ENCODE peak calls at places on chromosome 6, in ten cellular contexts. One of them, this sample, is unnamed.

GRCh38 chr6:150070236-150070860 is 1.4 kb upstream of the ULBP3 start:
- DNase-seq in spleen: peak; percentile 78
- DNase-seq in GM20000: no peak
- DNase-seq in heart left ventricle: no peak
- DNase-seq in endothelial cell of umbilical vein: no peak
- DNase-seq in PC-9: no peak
- DNase-seq in GM10248: no peak
- DNase-seq in psoas muscle: no peak
- DNase-seq in heart right ventricle: no peak
- DNase-seq in endothelial cell: no peak
- DNase-seq in this sample: peak; percentile 52

GRCh38 chr6:147750420-147750819 is 241.9 kb downstream of the SAMD5 start:
- DNase-seq in GM20000: no peak
- DNase-seq in psoas muscle: no peak
- DNase-seq in heart right ventricle: no peak
- DNase-seq in PC-9: no peak
- DNase-seq in endothelial cell: no peak
- DNase-seq in GM10248: no peak
- DNase-seq in heart left ventricle: no peak
- DNase-seq in endothelial cell of umbilical vein: no peak
- DNase-seq in spleen: no peak
- DNase-seq in this sample: no peak

GRCh38 chr6:1704711-1705110 is 95.0 kb downstream of the FOXC1 start:
- DNase-seq in endothelial cell of umbilical vein: no peak
- DNase-seq in heart right ventricle: no peak
- DNase-seq in spleen: no peak
- DNase-seq in GM20000: no peak
- DNase-seq in psoas muscle: no peak
- DNase-seq in PC-9: no peak
- DNase-seq in GM10248: no peak
- DNase-seq in heart left ventricle: no peak
- DNase-seq in endothelial cell: no peak
- DNase-seq in this sample: peak; percentile 87

GRCh38 chr6:98581725-98582124 is 252.6 kb upstream of the POU3F2 start:
- DNase-seq in psoas muscle: no peak
- DNase-seq in GM10248: no peak
- DNase-seq in spleen: no peak
- DNase-seq in GM20000: no peak
- DNase-seq in endothelial cell of umbilical vein: no peak
- DNase-seq in endothelial cell: no peak
- DNase-seq in PC-9: no peak
- DNase-seq in heart right ventricle: no peak
- DNase-seq in heart left ventricle: no peak
- DNase-seq in this sample: peak; percentile 18

GRCh38 chr6:71420693-71421328 is 132.2 kb downstream of the OGFRL1 start:
- DNase-seq in PC-9: peak; percentile 89
- DNase-seq in GM10248: peak; percentile 33
- DNase-seq in heart right ventricle: peak; percentile 98
- DNase-seq in endothelial cell of umbilical vein: peak; percentile 97
- DNase-seq in psoas muscle: peak; percentile 95
- DNase-seq in heart left ventricle: peak; percentile 97
- DNase-seq in GM20000: peak; percentile 42
- DNase-seq in endothelial cell: peak; percentile 90
- DNase-seq in spleen: peak; percentile 90
- DNase-seq in this sample: peak; percentile 89

GRCh38 chr6:29641430-29642213 is 8.6 kb upstream of the GABBR1 start:
- DNase-seq in spleen: no peak
- DNase-seq in endothelial cell: no peak
- DNase-seq in heart right ventricle: no peak
- DNase-seq in PC-9: peak; percentile 38
- DNase-seq in heart left ventricle: no peak
- DNase-seq in endothelial cell of umbilical vein: no peak
- DNase-seq in GM20000: no peak
- DNase-seq in GM10248: no peak
- DNase-seq in psoas muscle: no peak
- DNase-seq in this sample: peak; percentile 45

GRCh38 chr6:165999279-165999678 is 168.4 kb downstream of the TBXT start:
- DNase-seq in spleen: no peak
- DNase-seq in endothelial cell of umbilical vein: no peak
- DNase-seq in PC-9: no peak
- DNase-seq in endothelial cell: no peak
- DNase-seq in GM10248: no peak
- DNase-seq in heart left ventricle: no peak
- DNase-seq in GM20000: no peak
- DNase-seq in heart right ventricle: no peak
- DNase-seq in psoas muscle: no peak
- DNase-seq in this sample: no peak

GRCh38 chr6:43784049-43784855 is 14.2 kb downstream of the VEGFA start:
- DNase-seq in heart left ventricle: no peak
- DNase-seq in spleen: no peak
- DNase-seq in GM20000: no peak
- DNase-seq in endothelial cell: no peak
- DNase-seq in endothelial cell of umbilical vein: no peak
- DNase-seq in heart right ventricle: no peak
- DNase-seq in PC-9: no peak
- DNase-seq in psoas muscle: no peak
- DNase-seq in GM10248: no peak
- DNase-seq in this sample: no peak

GRCh38 chr6:30768634-30769087 is 24.3 kb upstream of the IER3 start:
- DNase-seq in GM10248: no peak
- DNase-seq in heart left ventricle: no peak
- DNase-seq in psoas muscle: no peak
- DNase-seq in spleen: no peak
- DNase-seq in PC-9: no peak
- DNase-seq in endothelial cell of umbilical vein: no peak
- DNase-seq in endothelial cell: no peak
- DNase-seq in GM20000: no peak
- DNase-seq in heart right ventricle: no peak
- DNase-seq in this sample: no peak

GRCh38 chr6:34181903-34182302 is 36.0 kb upstream of the GRM4 start:
- DNase-seq in endothelial cell of umbilical vein: no peak
- DNase-seq in endothelial cell: no peak
- DNase-seq in PC-9: no peak
- DNase-seq in spleen: no peak
- DNase-seq in heart right ventricle: no peak
- DNase-seq in GM10248: peak; percentile 14
- DNase-seq in GM20000: no peak
- DNase-seq in heart left ventricle: no peak
- DNase-seq in psoas muscle: no peak
- DNase-seq in this sample: no peak

GRCh38 chr6:44717431-44717830 is 329.9 kb downstream of the CDC5L start:
- DNase-seq in spleen: no peak
- DNase-seq in heart right ventricle: no peak
- DNase-seq in heart left ventricle: no peak
- DNase-seq in psoas muscle: no peak
- DNase-seq in endothelial cell: no peak
- DNase-seq in GM20000: no peak
- DNase-seq in endothelial cell of umbilical vein: no peak
- DNase-seq in PC-9: no peak
- DNase-seq in GM10248: no peak
- DNase-seq in this sample: no peak

GRCh38 chr6:3696525-3696924 is 55.0 kb downstream of the PXDC1 start:
- DNase-seq in endothelial cell of umbilical vein: no peak
- DNase-seq in psoas muscle: no peak
- DNase-seq in GM20000: no peak
- DNase-seq in GM10248: no peak
- DNase-seq in heart right ventricle: no peak
- DNase-seq in heart left ventricle: no peak
- DNase-seq in spleen: no peak
- DNase-seq in PC-9: no peak
- DNase-seq in endothelial cell: no peak
- DNase-seq in this sample: no peak

GRCh38 chr6:4441981-4442434 is 306.6 kb upstream of the ECI2 start:
- DNase-seq in heart left ventricle: no peak
- DNase-seq in endothelial cell: no peak
- DNase-seq in spleen: no peak
- DNase-seq in GM20000: no peak
- DNase-seq in endothelial cell of umbilical vein: peak; percentile 57
- DNase-seq in heart right ventricle: no peak
- DNase-seq in GM10248: no peak
- DNase-seq in psoas muscle: no peak
- DNase-seq in PC-9: peak; percentile 79
- DNase-seq in this sample: peak; percentile 53

GRCh38 chr6:153328194-153328593 is 197.1 kb upstream of the RGS17 start:
- DNase-seq in heart left ventricle: no peak
- DNase-seq in PC-9: no peak
- DNase-seq in GM10248: no peak
- DNase-seq in psoas muscle: no peak
- DNase-seq in spleen: no peak
- DNase-seq in endothelial cell of umbilical vein: no peak
- DNase-seq in endothelial cell: no peak
- DNase-seq in GM20000: no peak
- DNase-seq in heart right ventricle: no peak
- DNase-seq in this sample: peak; percentile 89

GRCh38 chr6:116932496-116932895 is 55.5 kb downstream of the RFX6 start:
- DNase-seq in GM10248: no peak
- DNase-seq in spleen: no peak
- DNase-seq in GM20000: no peak
- DNase-seq in endothelial cell: no peak
- DNase-seq in PC-9: no peak
- DNase-seq in psoas muscle: no peak
- DNase-seq in heart right ventricle: no peak
- DNase-seq in heart left ventricle: no peak
- DNase-seq in endothelial cell of umbilical vein: no peak
- DNase-seq in this sample: no peak

GRCh38 chr6:170583736-170584180 is 679 bp downstream of the PDCD2 start:
- DNase-seq in heart left ventricle: no peak
- DNase-seq in GM10248: peak; percentile 15
- DNase-seq in heart right ventricle: no peak
- DNase-seq in PC-9: no peak
- DNase-seq in spleen: no peak
- DNase-seq in psoas muscle: no peak
- DNase-seq in endothelial cell of umbilical vein: no peak
- DNase-seq in GM20000: peak; percentile 19
- DNase-seq in endothelial cell: no peak
- DNase-seq in this sample: peak; percentile 11
- TF ChIP-seq CTCF in heart left ventricle: no peak
- TF ChIP-seq CTCF in GM10248: no peak
- TF ChIP-seq CTCF in heart right ventricle: no peak
- TF ChIP-seq CTCF in PC-9: peak; percentile 34
- TF ChIP-seq CTCF in spleen: no peak
- TF ChIP-seq CTCF in psoas muscle: no peak
- TF ChIP-seq CTCF in endothelial cell of umbilical vein: peak; percentile 8
- TF ChIP-seq CTCF in GM20000: no peak
- TF ChIP-seq CTCF in endothelial cell: no peak
- TF ChIP-seq CTCF in this sample: no peak

GRCh38 chr6:120279706-120280105 is 930.1 kb upstream of the MAN1A1 start:
- DNase-seq in spleen: no peak
- DNase-seq in endothelial cell: no peak
- DNase-seq in heart right ventricle: no peak
- DNase-seq in GM20000: no peak
- DNase-seq in PC-9: no peak
- DNase-seq in heart left ventricle: no peak
- DNase-seq in GM10248: no peak
- DNase-seq in endothelial cell of umbilical vein: no peak
- DNase-seq in psoas muscle: no peak
- DNase-seq in this sample: no peak

GRCh38 chr6:120272038-120272437 is 922.5 kb upstream of the MAN1A1 start:
- DNase-seq in PC-9: no peak
- DNase-seq in endothelial cell: no peak
- DNase-seq in heart left ventricle: no peak
- DNase-seq in spleen: no peak
- DNase-seq in psoas muscle: no peak
- DNase-seq in heart right ventricle: no peak
- DNase-seq in GM10248: no peak
- DNase-seq in endothelial cell of umbilical vein: no peak
- DNase-seq in GM20000: no peak
- DNase-seq in this sample: no peak

GRCh38 chr6:120274547-120274946 is 925.0 kb upstream of the MAN1A1 start:
- DNase-seq in heart right ventricle: no peak
- DNase-seq in spleen: no peak
- DNase-seq in GM10248: no peak
- DNase-seq in GM20000: no peak
- DNase-seq in psoas muscle: no peak
- DNase-seq in PC-9: no peak
- DNase-seq in endothelial cell: no peak
- DNase-seq in endothelial cell of umbilical vein: no peak
- DNase-seq in heart left ventricle: no peak
- DNase-seq in this sample: no peak
- TF ChIP-seq CTCF in heart right ventricle: no peak
- TF ChIP-seq CTCF in spleen: no peak
- TF ChIP-seq CTCF in GM10248: no peak
- TF ChIP-seq CTCF in GM20000: no peak
- TF ChIP-seq CTCF in psoas muscle: no peak
- TF ChIP-seq CTCF in PC-9: no peak
- TF ChIP-seq CTCF in endothelial cell: no peak
- TF ChIP-seq CTCF in endothelial cell of umbilical vein: no peak
- TF ChIP-seq CTCF in heart left ventricle: no peak
- TF ChIP-seq CTCF in this sample: no peak

DNA sequence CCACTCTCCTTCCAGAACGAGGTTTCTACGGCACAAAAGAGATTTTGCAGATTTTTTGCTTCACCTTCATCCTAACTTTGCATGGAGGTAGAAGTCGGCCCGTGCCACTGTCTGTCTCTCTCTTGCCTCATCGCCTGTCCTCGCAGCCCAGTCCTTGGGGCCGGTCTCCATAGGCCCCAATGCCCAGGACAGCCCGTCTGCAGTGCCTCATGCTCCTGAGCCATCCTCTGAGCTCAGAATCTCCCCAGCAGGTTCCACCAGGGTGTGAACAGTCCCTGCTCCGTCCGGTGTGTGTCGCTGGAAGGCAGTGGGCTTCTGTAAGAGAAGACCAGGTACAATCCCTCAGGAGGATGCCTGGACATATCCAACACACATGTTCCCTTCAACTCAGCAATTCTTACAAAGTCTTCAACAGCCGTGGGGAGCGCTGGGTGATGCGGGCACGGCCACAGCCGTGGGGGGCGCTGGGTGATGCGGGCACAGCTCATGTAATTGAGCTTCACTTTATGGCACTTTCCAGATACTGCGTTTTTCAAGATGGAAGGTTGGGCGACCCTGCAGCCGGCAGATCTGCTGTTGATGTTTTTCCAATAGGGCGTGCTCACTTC is 231.9 kb downstream of the DLL1 start:
- DNase-seq in endothelial cell of umbilical vein: no peak
- DNase-seq in spleen: peak; percentile 64
- DNase-seq in endothelial cell: no peak
- DNase-seq in heart left ventricle: peak; percentile 8
- DNase-seq in heart right ventricle: peak; percentile 1
- DNase-seq in GM20000: no peak
- DNase-seq in psoas muscle: no peak
- DNase-seq in PC-9: no peak
- DNase-seq in GM10248: no peak
- DNase-seq in this sample: no peak
- TF ChIP-seq CTCF in endothelial cell of umbilical vein: no peak
- TF ChIP-seq CTCF in spleen: no peak
- TF ChIP-seq CTCF in endothelial cell: no peak
- TF ChIP-seq CTCF in heart left ventricle: no peak
- TF ChIP-seq CTCF in heart right ventricle: no peak
- TF ChIP-seq CTCF in GM20000: no peak
- TF ChIP-seq CTCF in psoas muscle: no peak
- TF ChIP-seq CTCF in PC-9: no peak
- TF ChIP-seq CTCF in GM10248: no peak
- TF ChIP-seq CTCF in this sample: no peak

DNA sequence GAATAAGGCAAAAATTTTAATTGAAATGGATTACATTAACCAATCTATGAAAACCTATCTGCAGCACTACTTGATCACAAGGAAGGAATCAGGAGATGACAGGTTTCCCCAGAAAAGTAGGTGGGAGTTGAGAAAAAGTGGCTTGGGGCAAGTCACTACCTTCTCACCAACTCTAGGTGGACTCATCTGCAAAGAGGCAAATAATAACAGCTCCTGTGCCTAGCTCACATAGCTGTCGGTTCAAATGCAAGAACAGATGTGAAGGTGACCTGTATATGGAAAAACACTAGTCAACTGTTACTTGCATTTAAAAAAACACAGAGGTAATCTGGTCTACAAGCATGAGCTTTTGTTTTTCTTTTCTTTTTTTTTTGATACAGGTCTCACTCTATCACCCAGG is 67.2 kb downstream of the POPDC3 start:
- DNase-seq in heart left ventricle: no peak
- DNase-seq in endothelial cell of umbilical vein: no peak
- DNase-seq in PC-9: peak; percentile 20
- DNase-seq in GM10248: no peak
- DNase-seq in psoas muscle: no peak
- DNase-seq in GM20000: no peak
- DNase-seq in spleen: no peak
- DNase-seq in endothelial cell: no peak
- DNase-seq in heart right ventricle: no peak
- DNase-seq in this sample: peak; percentile 5
- TF ChIP-seq CTCF in heart left ventricle: no peak
- TF ChIP-seq CTCF in endothelial cell of umbilical vein: no peak
- TF ChIP-seq CTCF in PC-9: no peak
- TF ChIP-seq CTCF in GM10248: no peak
- TF ChIP-seq CTCF in psoas muscle: no peak
- TF ChIP-seq CTCF in GM20000: no peak
- TF ChIP-seq CTCF in spleen: no peak
- TF ChIP-seq CTCF in endothelial cell: no peak
- TF ChIP-seq CTCF in heart right ventricle: no peak
- TF ChIP-seq CTCF in this sample: no peak